ENCODE peak calls at places on chromosomes 13 and 19, in six cellular contexts. Z is hypothalamus, O is mesendoderm, F is T-cell, G is right cardiac atrium, H is AG09319. I is an unnamed sample.

GRCh38 chr19:9917322-9917721 is 19.0 kb downstream of the OLFM2 start:
- DNase-seq in G (no peak), F (no peak), Z (no peak), O (peak), H (no peak), I (no peak)

GRCh38 chr13:80654638-80655249 is 313.8 kb upstream of the SPRY2 start:
- DNase-seq in G (peak), O (no peak), Z (no peak), H (no peak), F (no peak), I (no peak)

GRCh38 chr13:94309997-94310842 is 169.3 kb downstream of the DCT start:
- DNase-seq in Z (no peak), G (no peak), O (no peak), F (no peak), H (no peak), I (no peak)

GRCh38 chr13:45564108-45564507 is 51.4 kb downstream of the ERICH6B start:
- DNase-seq in G (no peak), O (peak), Z (no peak), F (no peak), H (no peak), I (no peak)

GRCh38 chr19:5804516-5805464 is at the start of gene NRTN:
- DNase-seq in O (peak), Z (no peak), G (peak), F (no peak), H (no peak), I (peak)

GRCh38 chr13:23667750-23668149 is 97.5 kb downstream of the TNFRSF19 start:
- DNase-seq in H (no peak), F (no peak), G (no peak), O (peak), Z (no peak), I (no peak)

GRCh38 chr13:95122063-95122462 is 179.2 kb downstream of the ABCC4 start:
- DNase-seq in O (no peak), Z (no peak), G (no peak), H (no peak), F (no peak), I (no peak)

GRCh38 chr19:50477751-50478515 is 1.3 kb upstream of the GARIN5A start:
- DNase-seq in O (no peak), H (no peak), G (peak), Z (no peak), F (no peak), I (no peak)

GRCh38 chr19:11324079-11324661 is 15.3 kb downstream of the RAB3D start:
- DNase-seq in H (peak), Z (peak), O (no peak), F (peak), G (peak), I (no peak)

GRCh38 chr13:80131204-80131603 is 209.7 kb downstream of the SPRY2 start:
- DNase-seq in G (peak), Z (peak), H (no peak), F (no peak), O (peak), I (no peak)

GRCh38 chr19:13099073-13099999 is 3.3 kb downstream of the LYL1 start:
- DNase-seq in G (peak), O (peak), F (peak), H (no peak), Z (no peak), I (peak)

GRCh38 chr13:111404746-111405145 is 84.3 kb downstream of the TEX29 start:
- DNase-seq in F (no peak), Z (no peak), H (no peak), G (no peak), O (no peak), I (no peak)

GRCh38 chr13:26604784-26605183 is 47.3 kb downstream of the WASF3 start:
- DNase-seq in G (peak), H (no peak), F (no peak), Z (no peak), O (no peak), I (no peak)

GRCh38 chr13:28657784-28658538 is 969 bp upstream of the POMP start:
- DNase-seq in O (no peak), F (no peak), H (no peak), Z (no peak), G (no peak), I (no peak)

GRCh38 chr19:46383171-46383815 is 30.1 kb downstream of the CCDC8 start:
- DNase-seq in O (no peak), G (no peak), Z (no peak), H (no peak), F (no peak), I (no peak)

GRCh38 chr13:79966502-79966901 is 374.4 kb downstream of the SPRY2 start:
- DNase-seq in F (no peak), O (peak), Z (no peak), H (no peak), G (no peak), I (no peak)

GRCh38 chr13:41137241-41137640 is 4.6 kb upstream of the KBTBD6 start:
- DNase-seq in F (no peak), O (no peak), H (no peak), G (no peak), Z (no peak), I (no peak)

GRCh38 chr19:46466536-46467199 is 4.7 kb downstream of the PNMA8A start:
- DNase-seq in F (no peak), H (no peak), G (peak), O (no peak), Z (no peak), I (no peak)

GRCh38 chr19:49475995-49476880 is 2.2 kb downstream of the FLT3LG start:
- DNase-seq in O (peak), G (peak), F (peak), H (no peak), Z (peak), I (peak)

GRCh38 chr13:103272770-103273169 is 206.6 kb upstream of the SLC10A2 start:
- DNase-seq in G (no peak), F (no peak), Z (no peak), H (no peak), O (no peak), I (no peak)

GRCh38 chr13:51267581-51267980 is 45.4 kb downstream of the FAM124A start:
- DNase-seq in Z (no peak), H (no peak), F (no peak), G (no peak), O (no peak), I (no peak)

I was measured in naive thymus-derived CD4-positive, alpha-beta T cell.